ENCODE peak calls at places on chromosomes 7 and 10, in six cellular contexts. One of them, this sample, is unnamed.
A peak's percentile ranks its signal among the peaks of the same experiment; 100 is the strongest.

GRCh38 chr7:47512481-47513176 is 69.3 kb downstream of the TNS3 start:
- DNase-seq in AG10803: no peak
- DNase-seq in ELR: no peak
- DNase-seq in activated CD8-positive, alpha-beta memory T cell treated with anti-CD3 and anti-CD28 coated beads for 1 hour: no peak
- DNase-seq in H54: no peak
- DNase-seq in activated naive CD4-positive, alpha-beta T cell: no peak
- DNase-seq in this sample: no peak

GRCh38 chr10:27245846-27246245 is 5.2 kb upstream of the ACBD5 start:
- DNase-seq in H54: no peak
- DNase-seq in AG10803: no peak
- DNase-seq in activated CD8-positive, alpha-beta memory T cell treated with anti-CD3 and anti-CD28 coated beads for 1 hour: no peak
- DNase-seq in ELR: no peak
- DNase-seq in activated naive CD4-positive, alpha-beta T cell: no peak
- DNase-seq in this sample: no peak

GRCh38 chr7:116505823-116506222 is 6.3 kb downstream of the CAV2 start:
- DNase-seq in H54: no peak
- DNase-seq in activated CD8-positive, alpha-beta memory T cell treated with anti-CD3 and anti-CD28 coated beads for 1 hour: no peak
- DNase-seq in AG10803: no peak
- DNase-seq in ELR: no peak
- DNase-seq in activated naive CD4-positive, alpha-beta T cell: no peak
- DNase-seq in this sample: no peak

GRCh38 chr10:76324283-76324682 is 892.9 kb downstream of the LRMDA start:
- DNase-seq in activated naive CD4-positive, alpha-beta T cell: no peak
- DNase-seq in activated CD8-positive, alpha-beta memory T cell treated with anti-CD3 and anti-CD28 coated beads for 1 hour: no peak
- DNase-seq in H54: no peak
- DNase-seq in AG10803: peak; percentile 39
- DNase-seq in ELR: no peak
- DNase-seq in this sample: no peak

GRCh38 chr10:100157140-100157539 is 28.7 kb downstream of the ERLIN1 start:
- DNase-seq in ELR: no peak
- DNase-seq in activated CD8-positive, alpha-beta memory T cell treated with anti-CD3 and anti-CD28 coated beads for 1 hour: no peak
- DNase-seq in AG10803: no peak
- DNase-seq in H54: no peak
- DNase-seq in activated naive CD4-positive, alpha-beta T cell: no peak
- DNase-seq in this sample: no peak

GRCh38 chr7:75989084-75989725 is 5.2 kb downstream of the TMEM120A start:
- DNase-seq in activated CD8-positive, alpha-beta memory T cell treated with anti-CD3 and anti-CD28 coated beads for 1 hour: no peak
- DNase-seq in H54: no peak
- DNase-seq in activated naive CD4-positive, alpha-beta T cell: no peak
- DNase-seq in AG10803: no peak
- DNase-seq in ELR: no peak
- DNase-seq in this sample: no peak

GRCh38 chr7:46524350-46524749 is 603.3 kb upstream of the IGFBP3 start:
- DNase-seq in ELR: peak; percentile 17
- DNase-seq in activated naive CD4-positive, alpha-beta T cell: no peak
- DNase-seq in H54: no peak
- DNase-seq in activated CD8-positive, alpha-beta memory T cell treated with anti-CD3 and anti-CD28 coated beads for 1 hour: no peak
- DNase-seq in AG10803: peak; percentile 35
- DNase-seq in this sample: no peak

GRCh38 chr7:27835408-27835807 is 95.4 kb downstream of the TAX1BP1 start:
- DNase-seq in AG10803: no peak
- DNase-seq in activated naive CD4-positive, alpha-beta T cell: no peak
- DNase-seq in activated CD8-positive, alpha-beta memory T cell treated with anti-CD3 and anti-CD28 coated beads for 1 hour: no peak
- DNase-seq in ELR: no peak
- DNase-seq in H54: no peak
- DNase-seq in this sample: no peak

GRCh38 chr7:14389052-14389988 is 399.9 kb upstream of the ETV1 start:
- DNase-seq in H54: no peak
- DNase-seq in activated naive CD4-positive, alpha-beta T cell: no peak
- DNase-seq in ELR: no peak
- DNase-seq in activated CD8-positive, alpha-beta memory T cell treated with anti-CD3 and anti-CD28 coated beads for 1 hour: no peak
- DNase-seq in AG10803: no peak
- DNase-seq in this sample: no peak

GRCh38 chr7:44112231-44112996 is 8.3 kb downstream of the AEBP1 start:
- DNase-seq in activated naive CD4-positive, alpha-beta T cell: no peak
- DNase-seq in ELR: no peak
- DNase-seq in AG10803: no peak
- DNase-seq in H54: no peak
- DNase-seq in activated CD8-positive, alpha-beta memory T cell treated with anti-CD3 and anti-CD28 coated beads for 1 hour: no peak
- DNase-seq in this sample: no peak

GRCh38 chr10:7587865-7588188 is 78.9 kb downstream of the ITIH5 start:
- DNase-seq in activated naive CD4-positive, alpha-beta T cell: no peak
- DNase-seq in H54: no peak
- DNase-seq in ELR: no peak
- DNase-seq in activated CD8-positive, alpha-beta memory T cell treated with anti-CD3 and anti-CD28 coated beads for 1 hour: no peak
- DNase-seq in AG10803: no peak
- DNase-seq in this sample: no peak